ENCODE peak calls at places on chromosomes 3 and 15, in ten cellular contexts. A is transverse colon; X is endodermal cell; B is esophagus muscularis mucosa; U is tibial artery; Q is breast epithelium; S is ovary; J is IMR-90; P is CD8-positive, alpha-beta memory T cell; L is neural progenitor cell. K is an unnamed sample. For H3K4me1 and H3K36me3, the result is how much of the 10 kb centered on the place peaks cover.

GRCh38 chr3:66115858-66116654 is 77.3 kb upstream of the MAGI1 start:
- DNase-seq in X (peak), U (peak), B (no peak), P (no peak), L (peak), A (no peak), J (peak), Q (peak), S (peak), K (no peak)

GRCh38 chr3:14757153-14757700 is 61.5 kb upstream of the FGD5 start:
- DNase-seq in U (no peak), L (no peak), J (no peak), A (no peak), P (no peak), Q (no peak), B (peak), S (no peak), X (peak), K (peak)

GRCh38 chr15:72902245-72902928 is 118.8 kb upstream of the ADPGK start:
- DNase-seq in X (no peak), P (no peak), A (peak), U (peak), S (peak), L (no peak), J (peak), B (no peak), Q (peak), K (no peak)

GRCh38 chr3:95215437-95215836 is 1152.6 kb downstream of the NSUN3 start:
- DNase-seq in L (no peak), A (no peak), P (no peak), X (no peak), Q (no peak), J (no peak), S (no peak), U (no peak), B (no peak), K (no peak)

GRCh38 chr15:38868326-38869114 is 303.9 kb upstream of the RASGRP1 start:
- DNase-seq in A (peak), P (no peak), B (no peak), U (peak), L (no peak), S (no peak), Q (no peak), X (no peak), J (peak), K (no peak)

GRCh38 chr15:69881760-69882159 is 216.0 kb downstream of the TLE3 start:
- DNase-seq in S (no peak), P (no peak), Q (no peak), B (no peak), X (no peak), L (no peak), U (no peak), A (no peak), J (no peak), K (peak)

GRCh38 chr3:31232049-31233040 is 300.4 kb upstream of the STT3B start:
- DNase-seq in S (no peak), L (no peak), X (no peak), B (no peak), J (no peak), U (peak), Q (no peak), A (no peak), P (no peak), K (no peak)

GRCh38 chr3:183315739-183316138 is 62.7 kb downstream of the B3GNT5 start:
- DNase-seq in P (no peak), S (no peak), B (no peak), U (no peak), X (no peak), A (peak), Q (no peak), J (no peak), L (no peak), K (no peak)

GRCh38 chr15:89376441-89376840 is 41.8 kb upstream of the POLG start:
- DNase-seq in P (no peak), X (no peak), B (no peak), S (no peak), L (no peak), A (no peak), Q (no peak), U (no peak), J (no peak), K (no peak)

GRCh38 chr3:112002458-112002971 is 3.8 kb downstream of the TAGLN3 start:
- DNase-seq in J (peak), Q (no peak), P (no peak), L (no peak), X (no peak), B (peak), S (no peak), U (no peak), A (no peak), K (no peak)

GRCh38 chr3:114552527-114552812 is 258.6 kb downstream of the TIGIT start:
- DNase-seq in Q (no peak), U (no peak), X (no peak), P (no peak), B (no peak), A (no peak), S (no peak), L (no peak), J (no peak), K (no peak)

GRCh38 chr3:98731720-98732238 is 31.4 kb upstream of the ST3GAL6 start:
- DNase-seq in S (no peak), A (no peak), X (no peak), B (no peak), L (no peak), P (no peak), J (no peak), Q (no peak), U (no peak), K (no peak)

GRCh38 chr3:56862352-56863062 is 60.8 kb upstream of the ARHGEF3 start:
- DNase-seq in L (no peak), P (no peak), U (no peak), B (no peak), A (no peak), J (peak), Q (no peak), S (no peak), X (no peak), K (no peak)

GRCh38 chr3:177905895-177906511 is 630.2 kb upstream of the KCNMB2 start:
- DNase-seq in U (no peak), J (peak), L (peak), A (no peak), S (no peak), B (no peak), P (no peak), X (peak), Q (no peak), K (no peak)

GRCh38 chr3:126983276-126983652 is 349 bp downstream of the PLXNA1 start:
- DNase-seq in A (no peak), U (no peak), P (peak), Q (no peak), B (no peak), J (no peak), S (no peak), X (no peak), L (no peak), K (no peak)

GRCh38 chr15:29337156-29337959 is 67.7 kb upstream of the NSMCE3 start:
- DNase-seq in X (no peak), S (no peak), P (no peak), Q (no peak), U (peak), B (peak), L (no peak), A (no peak), J (peak), K (no peak)

GRCh38 chr3:187619461-187619860 is 50.7 kb downstream of the SST start:
- DNase-seq in P (no peak), X (no peak), A (no peak), U (no peak), L (no peak), J (no peak), B (no peak), Q (no peak), S (no peak), K (no peak)

GRCh38 chr3:30245805-30246622 is 360.4 kb upstream of the TGFBR2 start:
- DNase-seq in B (no peak), S (no peak), P (no peak), A (no peak), Q (no peak), X (no peak), L (no peak), U (no peak), J (no peak), K (no peak)

GRCh38 chr3:71998995-71999673 is 214.2 kb upstream of the PROK2 start:
- DNase-seq in J (peak), U (no peak), P (no peak), A (no peak), B (no peak), Q (no peak), L (no peak), S (no peak), X (no peak), K (no peak)

DNA sequence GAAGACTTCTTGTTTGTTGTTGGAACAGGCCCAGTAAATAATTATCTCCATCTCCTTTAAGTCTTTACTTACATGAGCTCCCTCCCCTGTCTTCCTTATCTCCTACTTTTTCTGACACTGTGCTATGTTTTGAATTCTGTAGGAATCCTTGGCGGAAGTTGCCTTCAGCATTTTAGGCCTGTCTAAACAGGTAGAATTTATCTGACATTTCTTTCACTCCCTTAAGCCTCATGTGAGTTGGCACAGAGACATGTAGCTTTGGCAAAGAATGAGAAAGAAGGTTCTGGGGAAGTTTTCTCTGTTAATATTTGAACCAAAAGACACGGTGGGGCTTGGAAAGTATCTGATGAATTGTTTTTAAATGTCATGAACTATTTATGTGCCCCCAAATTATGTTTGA is 8.1 kb downstream of the MCTP2 start:
- DNase-seq in J (no peak), S (no peak), Q (no peak), A (no peak), L (no peak), U (no peak), X (no peak), P (no peak), B (no peak), K (no peak)
- H3K4me1 ChIP-seq in J (under half), S (under half), Q (under half), A (under half), L (under half), U (under half), X (under half), P (under half), B (under half), K (half or more)

DNA sequence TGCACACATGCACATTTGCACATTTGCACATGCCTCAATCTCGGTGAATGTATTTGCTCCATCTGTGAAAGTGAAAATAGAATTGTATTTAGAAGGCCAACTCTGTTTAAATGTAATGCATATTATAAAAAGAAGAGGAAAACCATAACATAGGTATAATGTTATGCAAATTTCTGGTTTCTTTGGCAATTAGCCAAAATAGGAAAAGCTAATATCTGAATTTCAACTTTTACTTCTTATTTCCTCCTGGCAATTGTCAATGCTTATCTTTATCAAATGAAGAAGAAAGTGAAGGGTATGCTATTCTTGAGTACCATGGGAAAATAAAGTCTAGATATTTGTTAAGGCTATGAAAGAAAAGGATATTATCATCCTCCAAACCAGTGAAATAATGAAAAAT is 76.7 kb upstream of the SLC2A2 start:
- DNase-seq in P (no peak), A (no peak), X (no peak), B (no peak), S (no peak), Q (no peak), L (no peak), U (no peak), J (no peak), K (no peak)
- H3K36me3 ChIP-seq in P (under half), A (under half), X (under half), B (under half), S (under half), Q (under half), L (under half), U (under half), J (under half), K (under half)

GRCh38 chr3:169812124-169812843 is 386 bp upstream of the LRRIQ4 start:
- DNase-seq in Q (peak), X (peak), B (no peak), U (peak), A (peak), S (peak), L (peak), J (peak), P (peak), K (peak)
- H3K4me3 ChIP-seq in Q (peak), X (peak), B (peak), U (peak), A (peak), S (peak), L (peak), J (peak), P (peak), K (peak)

GRCh38 chr3:17320266-17320665 is 422.2 kb downstream of the TBC1D5 start:
- DNase-seq in J (peak), P (no peak), A (no peak), X (no peak), B (no peak), U (no peak), L (no peak), Q (no peak), S (no peak), K (no peak)

GRCh38 chr3:17314171-17314570 is 428.3 kb downstream of the TBC1D5 start:
- DNase-seq in U (no peak), P (no peak), J (no peak), X (no peak), B (no peak), A (no peak), S (no peak), L (no peak), Q (no peak), K (no peak)

GRCh38 chr3:17310983-17311382 is 426.2 kb downstream of the PLCL2 start:
- DNase-seq in A (no peak), Q (no peak), U (no peak), P (no peak), S (no peak), J (no peak), B (no peak), L (no peak), X (no peak), K (no peak)

GRCh38 chr3:17313746-17314145 is 428.7 kb downstream of the TBC1D5 start:
- DNase-seq in B (no peak), U (no peak), S (no peak), A (no peak), L (no peak), P (no peak), Q (no peak), J (no peak), X (no peak), K (no peak)

DNA sequence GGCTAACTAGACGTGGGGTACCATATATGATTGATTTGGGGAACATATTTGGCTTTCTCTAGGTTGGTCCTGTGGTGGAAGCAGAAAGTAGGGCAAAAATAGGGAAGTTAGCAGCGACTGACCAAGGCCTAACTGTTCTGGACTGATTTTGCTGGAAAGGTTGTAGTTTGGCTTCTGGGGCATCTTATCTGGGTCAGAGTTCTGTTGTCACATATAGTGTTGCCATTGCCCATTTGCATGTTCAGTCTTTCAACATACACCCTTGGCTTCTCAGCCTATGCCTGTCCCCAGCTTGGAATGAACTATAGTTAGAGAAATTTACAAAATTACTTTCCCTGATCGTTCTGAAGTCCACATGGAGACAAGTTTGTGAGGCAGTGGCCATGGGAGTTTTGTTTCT is 426.5 kb downstream of the TBC1D5 start:
- DNase-seq in P (no peak), J (no peak), S (no peak), A (no peak), L (no peak), X (no peak), Q (no peak), U (no peak), B (no peak), K (no peak)
- H3K4me1 ChIP-seq in P (under half), J (under half), S (under half), A (under half), L (under half), X (under half), Q (under half), U (under half), B (under half), K (under half)

GRCh38 chr3:12603969-12604368 is 47.1 kb downstream of the MKRN2 start:
- DNase-seq in B (no peak), S (no peak), L (no peak), X (no peak), U (no peak), J (no peak), P (no peak), Q (no peak), A (no peak), K (no peak)

GRCh38 chr3:12601072-12601471 is 44.2 kb downstream of the MKRN2 start:
- DNase-seq in S (no peak), A (no peak), B (no peak), J (no peak), L (no peak), Q (no peak), U (no peak), P (no peak), X (no peak), K (no peak)

DNA sequence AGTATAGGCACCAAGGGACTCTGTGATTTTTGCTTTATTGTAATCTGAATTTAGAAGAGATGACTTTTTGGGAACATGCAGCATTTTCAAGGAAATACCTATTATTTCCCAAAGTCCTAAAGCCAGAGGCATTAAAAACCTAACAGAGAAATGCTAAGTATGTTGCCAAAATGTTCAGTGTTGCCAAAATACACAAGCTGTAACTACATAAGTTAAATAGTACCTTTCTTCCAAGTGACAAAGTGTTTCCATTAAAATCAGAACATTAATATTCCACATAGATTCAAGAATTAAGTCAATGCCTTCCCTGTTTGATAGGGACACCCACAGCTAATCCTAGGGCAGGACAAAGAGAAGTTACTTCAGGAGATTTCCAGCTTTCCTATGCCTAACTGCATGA is 42.0 kb downstream of the MKRN2 start:
- DNase-seq in L (no peak), A (no peak), J (no peak), B (no peak), X (no peak), S (no peak), Q (no peak), U (no peak), P (no peak), K (no peak)
- H3K36me3 ChIP-seq in L (under half), A (under half), J (under half), B (half or more), X (half or more), S (under half), Q (under half), U (under half), P (half or more), K (under half)

DNA sequence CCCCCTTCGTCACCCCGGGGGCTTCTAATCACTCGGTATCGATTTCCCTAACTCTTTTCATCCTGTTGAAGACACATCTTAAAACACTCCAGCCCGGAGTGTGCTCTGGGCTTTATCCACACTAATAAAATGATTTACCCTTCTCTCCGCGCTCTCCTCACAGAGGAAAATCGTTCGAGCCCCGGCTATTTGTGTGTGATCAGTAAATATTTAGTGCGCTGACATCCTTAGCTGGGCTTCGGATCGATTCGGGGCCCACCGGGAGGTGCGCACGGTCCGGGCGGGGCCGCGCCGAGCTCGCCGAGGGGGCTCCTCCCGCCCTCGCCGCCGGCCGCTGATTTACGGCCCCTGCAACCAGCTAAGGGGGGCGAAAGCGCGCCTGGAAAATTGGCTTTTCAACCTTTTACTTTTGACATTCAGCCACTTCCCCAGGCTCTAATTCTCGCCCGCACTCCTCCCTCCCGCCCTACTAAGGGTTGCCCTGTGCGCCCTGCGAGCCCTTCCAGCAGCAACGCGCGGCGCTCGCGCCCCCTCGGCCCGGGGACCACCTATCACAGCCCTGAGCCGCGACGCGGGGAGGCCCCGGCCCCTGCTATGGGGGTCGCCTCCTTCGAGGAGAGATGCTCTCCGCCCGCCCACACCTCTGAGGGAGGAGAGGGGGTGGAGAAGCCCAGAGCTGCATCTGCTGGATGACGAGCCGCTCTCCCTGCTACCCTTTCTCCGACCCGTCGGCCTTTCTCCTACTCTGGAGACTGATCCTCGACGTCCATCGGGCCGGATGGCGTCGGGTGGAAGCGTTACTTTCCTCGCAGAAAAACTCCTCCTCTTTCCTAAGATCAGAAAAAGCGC is 7.9 kb upstream of the NR2F2 start:
- DNase-seq in L (peak), Q (no peak), X (peak), P (no peak), J (no peak), U (peak), S (peak), B (no peak), A (no peak), K (no peak)
- H3K4me3 ChIP-seq in L (peak), Q (peak), X (peak), P (no peak), J (no peak), U (peak), S (peak), B (peak), A (peak), K (no peak)

GRCh38 chr15:41018534-41018933 is 65.3 kb downstream of the CHAC1 start:
- DNase-seq in Q (no peak), P (no peak), X (no peak), S (no peak), B (no peak), L (peak), J (peak), A (peak), U (no peak), K (no peak)

GRCh38 chr15:41020829-41021228 is 67.6 kb downstream of the CHAC1 start:
- DNase-seq in U (no peak), A (no peak), J (no peak), P (no peak), S (no peak), L (no peak), X (no peak), B (no peak), Q (no peak), K (no peak)

GRCh38 chr15:41017051-41017735 is 63.9 kb downstream of the CHAC1 start:
- DNase-seq in U (no peak), Q (no peak), J (peak), S (no peak), X (no peak), A (no peak), B (no peak), L (no peak), P (no peak), K (no peak)

GRCh38 chr15:41020311-41020710 is 67.0 kb downstream of the CHAC1 start:
- DNase-seq in B (no peak), L (no peak), X (no peak), S (no peak), Q (no peak), A (no peak), P (no peak), U (no peak), J (peak), K (no peak)

GRCh38 chr15:41019174-41019573 is 65.9 kb downstream of the CHAC1 start:
- DNase-seq in Q (no peak), X (no peak), U (no peak), L (no peak), P (no peak), S (no peak), B (no peak), J (no peak), A (no peak), K (no peak)
- H3K4me1 ChIP-seq in Q (under half), X (under half), U (under half), L (under half), P (under half), S (under half), B (under half), J (under half), A (under half), K (under half)